ENCODE peak calls at places on chromosomes 5 and 9, in nine cellular contexts. M is adrenal gland, H is lower lobe of right lung, C is right atrium auricular region, Z is lower leg skin, P is Panc1, A is GM12865, I is A549, U is breast epithelium. T is an unnamed sample.

GRCh38 chr5:77777281-77777892 is 1.2 kb upstream of the TBCA start:
- DNase-seq in M (peak), C (no peak), Z (no peak), A (no peak), I (peak), U (no peak), H (no peak), P (peak), T (peak)

GRCh38 chr5:96968074-96968473 is 32.2 kb downstream of the LNPEP start:
- DNase-seq in I (no peak), U (no peak), A (no peak), C (no peak), H (no peak), P (no peak), M (no peak), Z (no peak), T (peak)

GRCh38 chr5:125412561-125413535 is 666.4 kb upstream of the ZNF608 start:
- DNase-seq in M (peak), Z (peak), C (peak), P (no peak), A (peak), I (peak), H (peak), U (peak), T (peak)

GRCh38 chr5:167763772-167764171 is 527.7 kb upstream of the WWC1 start:
- DNase-seq in H (no peak), Z (no peak), U (no peak), A (no peak), I (no peak), C (no peak), P (no peak), M (no peak), T (peak)

GRCh38 chr5:149939572-149939971 is 5.0 kb downstream of the PDE6A start:
- DNase-seq in C (no peak), P (no peak), U (no peak), I (peak), Z (no peak), H (no peak), M (no peak), A (no peak), T (no peak)

GRCh38 chr9:38394419-38394818 is 1.9 kb downstream of the ALDH1B1 start:
- DNase-seq in P (no peak), C (no peak), M (no peak), U (no peak), Z (no peak), A (no peak), H (no peak), I (no peak), T (no peak)

GRCh38 chr9:84397151-84397728 is 56.7 kb upstream of the SLC28A3 start:
- DNase-seq in M (peak), Z (peak), H (no peak), P (peak), C (peak), I (peak), A (peak), U (peak), T (peak)

GRCh38 chr9:128006360-128007024 is 25.7 kb upstream of the EEIG1 start:
- DNase-seq in P (no peak), M (no peak), C (no peak), H (no peak), A (no peak), Z (no peak), U (no peak), I (peak), T (peak)

GRCh38 chr5:10689391-10690081 is 71.5 kb downstream of the DAP start:
- DNase-seq in H (no peak), A (peak), Z (no peak), U (no peak), P (no peak), I (peak), M (no peak), C (no peak), T (peak)

GRCh38 chr5:137487600-137487999 is 11.5 kb downstream of the SPOCK1 start:
- DNase-seq in Z (peak), H (no peak), P (no peak), M (peak), A (no peak), U (no peak), C (peak), I (no peak), T (peak)

GRCh38 chr5:165460911-165461310 is 1955.5 kb downstream of the MAT2B start:
- DNase-seq in M (no peak), A (no peak), P (no peak), Z (no peak), C (no peak), H (no peak), U (no peak), I (no peak), T (peak)

GRCh38 chr5:180618830-180619562 is 27.7 kb upstream of the SCGB3A1 start:
- DNase-seq in U (no peak), Z (no peak), H (no peak), C (no peak), P (no peak), A (no peak), M (no peak), I (peak), T (peak)

GRCh38 chr9:101388507-101388993 is 3.7 kb upstream of the BAAT start:
- DNase-seq in Z (no peak), A (no peak), M (no peak), C (no peak), P (no peak), I (peak), H (no peak), U (no peak), T (peak)
- TF ChIP-seq CTCF in Z (no peak), A (no peak), M (peak), C (no peak), P (no peak), I (peak), H (no peak), U (no peak), T (peak)

GRCh38 chr9:109100543-109101201 is 19.1 kb downstream of the TMEM245 start:
- DNase-seq in C (no peak), Z (no peak), A (no peak), U (no peak), P (no peak), M (no peak), H (no peak), I (no peak), T (no peak)

GRCh38 chr9:109101202-109101595 is 18.5 kb downstream of the TMEM245 start:
- DNase-seq in H (no peak), Z (no peak), I (no peak), P (no peak), U (no peak), A (no peak), C (no peak), M (no peak), T (no peak)

GRCh38 chr9:109098221-109098959 is 21.4 kb downstream of the TMEM245 start:
- DNase-seq in Z (no peak), U (no peak), I (peak), A (peak), C (no peak), H (no peak), M (peak), P (no peak), T (peak)

GRCh38 chr9:109098960-109099308 is 20.8 kb downstream of the TMEM245 start:
- DNase-seq in H (no peak), I (no peak), Z (no peak), M (peak), C (no peak), P (no peak), A (no peak), U (no peak), T (peak)

DNA sequence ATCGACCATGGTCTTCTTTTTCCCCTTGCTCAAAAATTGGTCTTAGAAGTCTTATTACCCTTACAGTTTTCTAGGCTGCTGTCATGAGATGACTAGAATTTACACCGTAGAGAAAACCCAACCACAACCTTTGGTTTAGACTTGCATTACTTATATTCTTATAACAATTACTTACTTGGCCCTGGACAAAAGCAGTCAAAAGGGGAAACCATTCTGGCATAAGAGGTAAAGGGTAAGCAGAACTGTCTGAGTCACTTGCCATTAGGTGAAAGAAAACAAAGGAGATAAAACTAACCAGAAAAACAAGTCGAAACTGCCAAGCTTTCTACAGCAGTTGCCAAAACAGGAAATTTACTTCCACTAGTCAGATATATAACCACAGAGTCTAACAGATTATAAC is 17.9 kb downstream of the TMEM245 start:
- DNase-seq in U (no peak), M (no peak), A (peak), I (peak), H (no peak), C (no peak), Z (peak), P (no peak), T (peak)
- H3K4me3 ChIP-seq in U (peak), M (no peak), A (no peak), I (no peak), H (no peak), C (no peak), Z (no peak), P (no peak), T (no peak)

DNA sequence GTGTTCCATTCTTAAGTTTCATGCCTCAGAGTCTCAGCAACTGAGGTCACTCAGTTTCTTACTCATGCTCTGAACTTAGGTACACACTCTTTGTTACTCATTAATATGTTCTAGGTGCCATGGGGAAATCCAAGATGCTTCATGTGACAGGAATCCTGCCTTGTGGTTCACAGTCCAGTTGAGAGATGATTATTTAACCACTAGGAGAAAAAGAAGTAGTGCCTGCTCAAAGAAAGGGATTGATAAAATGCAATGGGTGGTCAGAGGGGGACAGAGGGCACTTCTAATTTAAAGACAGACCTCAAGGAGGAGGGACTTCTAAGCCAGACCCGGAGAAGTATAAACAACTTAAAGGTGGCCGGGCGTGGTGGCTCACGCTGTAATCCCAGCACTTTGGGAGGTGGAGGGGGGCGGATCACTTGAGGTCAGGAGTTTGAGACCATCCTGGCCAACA is 69.0 kb downstream of the UGCG start:
- DNase-seq in H (no peak), M (no peak), Z (no peak), U (no peak), I (peak), C (no peak), A (peak), P (peak), T (peak)
- TF ChIP-seq CTCF in H (no peak), M (no peak), Z (no peak), U (no peak), I (no peak), C (no peak), A (no peak), P (no peak), T (no peak)

DNA sequence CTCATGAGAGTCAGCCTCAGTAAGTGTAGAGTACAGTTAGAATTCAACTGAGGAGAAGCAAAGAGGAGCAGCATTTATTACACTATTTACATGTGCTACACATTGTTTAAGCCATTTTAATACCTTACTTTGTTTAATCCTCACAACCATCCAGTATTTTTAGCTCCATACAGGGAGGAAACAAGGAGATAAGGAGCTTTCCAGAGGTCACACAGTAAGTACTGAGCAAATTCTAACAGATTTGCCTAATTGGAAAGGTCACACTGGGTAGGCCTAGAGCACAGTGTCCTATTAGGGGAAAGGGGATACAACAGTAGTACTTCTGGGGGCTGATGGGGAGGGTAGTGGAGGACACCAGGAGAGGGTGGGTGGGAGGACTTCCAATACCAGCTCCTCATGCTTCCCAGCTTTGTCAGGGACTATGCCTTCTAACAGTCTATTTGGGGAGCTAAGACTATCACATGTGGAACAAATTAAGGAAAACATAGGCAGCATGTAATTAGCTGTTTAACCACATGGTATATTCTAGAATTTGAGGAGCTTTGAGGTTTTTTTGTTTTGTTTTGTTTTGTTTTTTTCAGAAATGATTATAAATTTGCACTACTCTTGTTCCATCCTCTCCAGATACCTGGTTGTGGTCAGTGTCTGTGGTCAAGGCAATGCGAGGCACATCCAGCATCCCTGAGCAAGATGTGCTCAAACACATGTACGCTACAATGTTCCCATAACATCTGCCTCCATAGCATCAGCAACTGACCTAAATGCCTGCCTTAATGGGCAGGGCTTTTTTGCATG is 96.0 kb upstream of the SLC12A2 start:
- DNase-seq in I (no peak), H (no peak), A (no peak), U (no peak), C (no peak), M (no peak), P (no peak), Z (no peak), T (peak)
- H3K4me3 ChIP-seq in I (no peak), H (no peak), A (no peak), U (no peak), C (no peak), M (no peak), P (no peak), Z (no peak), T (no peak)

DNA sequence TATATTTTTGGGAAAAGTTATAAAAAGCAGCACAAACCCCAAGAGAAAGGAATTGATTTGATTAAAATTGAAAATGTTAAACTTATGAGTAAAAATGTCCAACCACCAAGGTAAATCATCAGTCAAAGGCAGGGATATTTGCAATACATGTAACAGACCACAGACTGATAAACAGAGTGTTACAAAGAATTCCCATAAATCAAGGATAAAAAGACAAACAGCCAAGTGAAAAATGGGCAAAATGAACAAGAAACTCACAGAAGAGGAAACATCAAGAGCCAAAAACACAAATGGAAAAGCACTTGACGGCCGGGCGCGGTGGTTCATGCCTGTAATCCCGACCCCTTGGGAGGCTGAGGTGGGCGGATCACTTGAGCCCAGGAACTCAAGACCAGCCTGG is 81.3 kb upstream of the HRH2 start:
- DNase-seq in M (no peak), Z (no peak), U (no peak), H (no peak), P (no peak), I (no peak), C (no peak), A (no peak), T (no peak)
- TF ChIP-seq CTCF in M (no peak), Z (no peak), U (no peak), H (no peak), P (no peak), I (no peak), C (no peak), A (no peak), T (no peak)

DNA sequence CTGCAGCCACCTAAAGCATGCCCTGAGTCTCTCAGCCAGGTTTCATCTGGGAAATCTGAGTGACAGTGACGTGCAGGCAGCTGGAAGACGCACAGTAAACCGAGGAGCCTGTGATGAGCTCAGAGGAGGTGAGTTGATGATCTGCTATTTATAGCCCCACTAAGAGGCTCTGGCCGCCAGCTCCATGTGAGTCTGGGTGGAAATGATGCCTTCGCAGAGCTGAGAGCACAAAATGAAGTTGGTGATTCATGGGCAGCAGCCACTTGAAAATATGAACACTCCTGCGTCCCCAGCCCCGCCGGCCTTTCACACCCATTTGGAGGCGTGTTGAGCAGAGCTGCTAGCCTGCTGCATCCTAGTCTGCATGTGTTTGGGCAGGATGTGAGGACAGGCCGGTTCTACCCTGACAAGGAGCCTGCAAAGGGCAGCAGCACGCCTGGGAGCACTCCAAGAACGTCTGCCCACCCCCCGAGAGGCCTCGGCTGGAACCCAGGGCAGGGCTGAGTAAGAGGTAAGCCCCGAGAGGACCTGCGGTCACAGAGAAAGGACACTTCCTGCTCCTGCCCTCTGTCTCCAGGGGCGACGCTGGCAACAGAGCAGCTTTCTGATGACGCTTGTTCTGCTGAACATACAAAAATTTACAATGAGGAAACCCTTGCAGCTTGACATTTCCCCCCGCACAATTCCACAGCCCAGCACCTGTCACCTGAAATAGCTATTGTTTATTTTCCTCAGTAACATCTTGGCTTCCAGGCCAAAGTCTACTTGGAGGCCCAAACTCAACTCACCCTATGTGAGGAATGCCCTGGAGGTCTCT is 25.1 kb upstream of the CDKN2AIPNL start:
- DNase-seq in P (no peak), Z (peak), A (peak), C (peak), M (peak), I (peak), U (peak), H (peak), T (peak)
- H3K4me3 ChIP-seq in P (no peak), Z (no peak), A (no peak), C (peak), M (no peak), I (no peak), U (peak), H (no peak), T (no peak)

GRCh38 chr9:109455861-109456260 is 42.2 kb downstream of the PTPN3 start:
- DNase-seq in I (no peak), C (no peak), Z (no peak), U (no peak), M (no peak), P (no peak), A (no peak), H (no peak), T (no peak)
- TF ChIP-seq CTCF in I (no peak), C (no peak), Z (no peak), U (no peak), M (no peak), P (no peak), A (no peak), H (no peak), T (no peak)

DNA sequence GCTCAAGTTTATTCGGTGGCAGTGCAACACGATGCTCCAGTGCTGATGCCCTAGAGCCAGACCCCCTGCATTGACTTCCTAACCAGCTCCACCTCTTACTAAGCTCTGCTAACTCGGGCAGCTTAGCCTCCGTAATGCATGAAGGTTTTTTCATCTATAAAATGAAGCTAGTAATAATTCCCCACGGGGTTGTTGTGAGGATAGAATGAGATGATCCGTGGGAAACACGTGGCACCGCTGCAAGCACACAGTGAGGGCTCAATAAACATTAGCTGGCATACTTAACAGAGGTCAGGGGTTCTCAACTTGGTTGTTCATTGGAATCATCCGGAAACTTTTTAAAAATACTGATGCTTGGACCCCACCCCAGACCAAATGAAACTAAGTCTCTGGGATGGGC is 6.8 kb downstream of the ENC1 start:
- DNase-seq in U (no peak), C (no peak), P (no peak), Z (no peak), M (no peak), I (no peak), H (no peak), A (no peak), T (no peak)
- H3K4me3 ChIP-seq in U (no peak), C (no peak), P (no peak), Z (no peak), M (no peak), I (no peak), H (no peak), A (no peak), T (no peak)

T was measured in fibroblast of mammary gland.